ENCODE peak calls at places on chromosomes 5 and 9, in four cellular contexts. One of them, this sample, is unnamed.

GRCh38 chr9:15942806-15943424 is 390.1 kb downstream of the CCDC171 start:
- DNase-seq in fibroblast of gingiva: no peak
- DNase-seq in IMR-90: no peak
- DNase-seq in non-pigmented ciliary epithelial cell: no peak
- DNase-seq in this sample: no peak

GRCh38 chr9:136364942-136365774 is 1.6 kb upstream of the DNLZ start:
- DNase-seq in fibroblast of gingiva: no peak
- DNase-seq in IMR-90: no peak
- DNase-seq in non-pigmented ciliary epithelial cell: no peak
- DNase-seq in this sample: no peak

GRCh38 chr9:82052081-82052480 is 63.5 kb downstream of the SPATA31D1 start:
- DNase-seq in fibroblast of gingiva: no peak
- DNase-seq in IMR-90: no peak
- DNase-seq in non-pigmented ciliary epithelial cell: no peak
- DNase-seq in this sample: no peak

GRCh38 chr5:26009742-26010141 is 1028.6 kb downstream of the CDH9 start:
- DNase-seq in fibroblast of gingiva: no peak
- DNase-seq in IMR-90: no peak
- DNase-seq in non-pigmented ciliary epithelial cell: no peak
- DNase-seq in this sample: no peak

GRCh38 chr9:116857321-116857720 is 170.2 kb downstream of the TRIM32 start:
- DNase-seq in fibroblast of gingiva: no peak
- DNase-seq in IMR-90: no peak
- DNase-seq in non-pigmented ciliary epithelial cell: no peak
- DNase-seq in this sample: no peak

GRCh38 chr9:38390851-38391250 is 1.7 kb upstream of the ALDH1B1 start:
- DNase-seq in fibroblast of gingiva: no peak
- DNase-seq in IMR-90: no peak
- DNase-seq in non-pigmented ciliary epithelial cell: no peak
- DNase-seq in this sample: no peak

GRCh38 chr5:82894754-82895153 is 182.4 kb downstream of the TMEM167A start:
- DNase-seq in fibroblast of gingiva: no peak
- DNase-seq in IMR-90: no peak
- DNase-seq in non-pigmented ciliary epithelial cell: no peak
- DNase-seq in this sample: no peak

GRCh38 chr9:81430727-81431126 is 258.6 kb downstream of the TLE1 start:
- DNase-seq in fibroblast of gingiva: no peak
- DNase-seq in IMR-90: peak
- DNase-seq in non-pigmented ciliary epithelial cell: no peak
- DNase-seq in this sample: no peak

GRCh38 chr5:144473650-144474049 is 303.0 kb downstream of the KCTD16 start:
- DNase-seq in fibroblast of gingiva: no peak
- DNase-seq in IMR-90: no peak
- DNase-seq in non-pigmented ciliary epithelial cell: no peak
- DNase-seq in this sample: no peak

GRCh38 chr5:170173227-170173626 is 59.6 kb upstream of the C5orf58 start:
- DNase-seq in fibroblast of gingiva: peak
- DNase-seq in IMR-90: peak
- DNase-seq in non-pigmented ciliary epithelial cell: peak
- DNase-seq in this sample: no peak

GRCh38 chr5:160423025-160423554 is 1.4 kb downstream of the PTTG1 start:
- DNase-seq in fibroblast of gingiva: no peak
- DNase-seq in IMR-90: no peak
- DNase-seq in non-pigmented ciliary epithelial cell: no peak
- DNase-seq in this sample: no peak

GRCh38 chr5:171484460-171484899 is 65.0 kb downstream of the FGF18 start:
- DNase-seq in fibroblast of gingiva: no peak
- DNase-seq in IMR-90: no peak
- DNase-seq in non-pigmented ciliary epithelial cell: no peak
- DNase-seq in this sample: peak

GRCh38 chr5:150043657-150044333 is 42.6 kb downstream of the CSF1R start:
- DNase-seq in fibroblast of gingiva: no peak
- DNase-seq in IMR-90: peak
- DNase-seq in non-pigmented ciliary epithelial cell: no peak
- DNase-seq in this sample: no peak

GRCh38 chr9:69936427-69936826 is 107.2 kb upstream of the MAMDC2 start:
- DNase-seq in fibroblast of gingiva: peak
- DNase-seq in IMR-90: peak
- DNase-seq in non-pigmented ciliary epithelial cell: peak
- DNase-seq in this sample: no peak

GRCh38 chr5:179232091-179232490 is 113.2 kb downstream of the ADAMTS2 start:
- DNase-seq in fibroblast of gingiva: no peak
- DNase-seq in IMR-90: no peak
- DNase-seq in non-pigmented ciliary epithelial cell: no peak
- DNase-seq in this sample: no peak

GRCh38 chr9:703392-703791 is 138.1 kb upstream of the DMRT1 start:
- DNase-seq in fibroblast of gingiva: peak
- DNase-seq in IMR-90: peak
- DNase-seq in non-pigmented ciliary epithelial cell: no peak
- DNase-seq in this sample: no peak

GRCh38 chr5:87733918-87734317 is 321.2 kb upstream of the CCNH start:
- DNase-seq in fibroblast of gingiva: no peak
- DNase-seq in IMR-90: no peak
- DNase-seq in non-pigmented ciliary epithelial cell: no peak
- DNase-seq in this sample: no peak

GRCh38 chr5:118295045-118295444 is 693.3 kb downstream of the DTWD2 start:
- DNase-seq in fibroblast of gingiva: no peak
- DNase-seq in IMR-90: no peak
- DNase-seq in non-pigmented ciliary epithelial cell: no peak
- DNase-seq in this sample: no peak

GRCh38 chr9:8457814-8458213 is 658.2 kb upstream of the DMAC1 start:
- DNase-seq in fibroblast of gingiva: no peak
- DNase-seq in IMR-90: no peak
- DNase-seq in non-pigmented ciliary epithelial cell: no peak
- DNase-seq in this sample: no peak

GRCh38 chr5:100004969-100005368 is 530.2 kb upstream of the FAM174A start:
- DNase-seq in fibroblast of gingiva: no peak
- DNase-seq in IMR-90: no peak
- DNase-seq in non-pigmented ciliary epithelial cell: no peak
- DNase-seq in this sample: no peak

GRCh38 chr5:114988096-114988495 is 181.6 kb downstream of the TRIM36 start:
- DNase-seq in fibroblast of gingiva: no peak
- DNase-seq in IMR-90: no peak
- DNase-seq in non-pigmented ciliary epithelial cell: no peak
- DNase-seq in this sample: no peak

GRCh38 chr5:122463221-122463620 is 151.2 kb downstream of the SNCAIP start:
- DNase-seq in fibroblast of gingiva: peak
- DNase-seq in IMR-90: peak
- DNase-seq in non-pigmented ciliary epithelial cell: peak
- DNase-seq in this sample: no peak

GRCh38 chr5:65190328-65191053 is 291.2 kb downstream of the ADAMTS6 start:
- DNase-seq in fibroblast of gingiva: peak
- DNase-seq in IMR-90: peak
- DNase-seq in non-pigmented ciliary epithelial cell: peak
- DNase-seq in this sample: no peak

GRCh38 chr5:163696270-163696887 is 191.0 kb downstream of the MAT2B start:
- DNase-seq in fibroblast of gingiva: peak
- DNase-seq in IMR-90: peak
- DNase-seq in non-pigmented ciliary epithelial cell: peak
- DNase-seq in this sample: no peak

GRCh38 chr9:131735238-131736181 is 4.4 kb downstream of the RAPGEF1 start:
- DNase-seq in fibroblast of gingiva: no peak
- DNase-seq in IMR-90: no peak
- DNase-seq in non-pigmented ciliary epithelial cell: no peak
- DNase-seq in this sample: no peak

GRCh38 chr5:163718256-163718655 is 212.8 kb downstream of the MAT2B start:
- DNase-seq in fibroblast of gingiva: no peak
- DNase-seq in IMR-90: no peak
- DNase-seq in non-pigmented ciliary epithelial cell: no peak
- DNase-seq in this sample: no peak

GRCh38 chr5:179800071-179800695 is 6.4 kb downstream of the LTC4S start:
- DNase-seq in fibroblast of gingiva: no peak
- DNase-seq in IMR-90: no peak
- DNase-seq in non-pigmented ciliary epithelial cell: no peak
- DNase-seq in this sample: no peak

GRCh38 chr5:32445831-32446614 is 1.5 kb upstream of the ZFR start:
- DNase-seq in fibroblast of gingiva: no peak
- DNase-seq in IMR-90: no peak
- DNase-seq in non-pigmented ciliary epithelial cell: no peak
- DNase-seq in this sample: no peak

GRCh38 chr9:127221695-127222094 is 42.9 kb upstream of the GARNL3 start:
- DNase-seq in fibroblast of gingiva: no peak
- DNase-seq in IMR-90: no peak
- DNase-seq in non-pigmented ciliary epithelial cell: no peak
- DNase-seq in this sample: no peak